ENCODE peak calls at places on chromosomes 13 and 19, in ten cellular contexts. Y is DMS53, O is BE2C, K is nephron progenitor cell, N is SK-MEL-5, H is NCI-H1105, Z is kidney tubule cell, E is aorta, U is ELR, S is AG04450. V is an unnamed sample.

GRCh38 chr13:93151277-93151676 is 75.3 kb upstream of the GPC6 start:
- DNase-seq in Y (no peak), O (no peak), K (no peak), N (peak; percentile 79), H (no peak), Z (peak; percentile 69), E (no peak), U (peak; percentile 34), S (peak; percentile 60), V (peak; percentile 91)

GRCh38 chr19:21878646-21879045 is 42.7 kb upstream of the ZNF43 start:
- DNase-seq in Y (no peak), O (no peak), K (no peak), N (no peak), H (no peak), Z (no peak), E (no peak), U (no peak), S (no peak), V (no peak)

GRCh38 chr19:6161271-6161850 is 25.9 kb downstream of the ACSBG2 start:
- DNase-seq in Y (peak; percentile 37), O (peak; percentile 16), K (peak; percentile 17), N (peak; percentile 45), H (no peak), Z (peak; percentile 2), E (no peak), U (peak; percentile 19), S (no peak), V (no peak)

GRCh38 chr13:41614671-41615519 is 157.5 kb downstream of the RGCC start:
- DNase-seq in Y (peak; percentile 36), O (no peak), K (no peak), N (no peak), H (no peak), Z (no peak), E (no peak), U (peak; percentile 10), S (no peak), V (no peak)

GRCh38 chr19:39325778-39326680 is 5.4 kb upstream of the LRFN1 start:
- DNase-seq in Y (peak; percentile 48), O (peak; percentile 49), K (no peak), N (peak; percentile 37), H (no peak), Z (no peak), E (peak; percentile 16), U (no peak), S (no peak), V (no peak)

GRCh38 chr13:21297452-21297851 is 121.0 kb downstream of the MRPL57 start:
- DNase-seq in Y (peak; percentile 61), O (no peak), K (no peak), N (peak; percentile 23), H (no peak), Z (peak; percentile 8), E (no peak), U (peak; percentile 36), S (no peak), V (peak; percentile 2)

GRCh38 chr19:655691-656090 is 7.3 kb downstream of the RNF126 start:
- DNase-seq in Y (no peak), O (no peak), K (no peak), N (no peak), H (no peak), Z (no peak), E (no peak), U (no peak), S (no peak), V (no peak)

GRCh38 chr19:16449330-16449961 is 22.3 kb downstream of the EPS15L1 start:
- DNase-seq in Y (no peak), O (no peak), K (no peak), N (no peak), H (no peak), Z (peak; percentile 49), E (no peak), U (peak; percentile 55), S (no peak), V (no peak)

GRCh38 chr13:32881792-32882175 is 134.4 kb upstream of the KL start:
- DNase-seq in Y (peak; percentile 45), O (no peak), K (no peak), N (no peak), H (peak; percentile 75), Z (peak; percentile 38), E (no peak), U (no peak), S (no peak), V (peak; percentile 47)

GRCh38 chr13:44128522-44128921 is 245.1 kb upstream of the SERP2 start:
- DNase-seq in Y (no peak), O (no peak), K (no peak), N (no peak), H (no peak), Z (no peak), E (no peak), U (no peak), S (no peak), V (no peak)

GRCh38 chr13:48571121-48571901 is 38.4 kb upstream of the RCBTB2 start:
- DNase-seq in Y (no peak), O (no peak), K (no peak), N (peak; percentile 37), H (no peak), Z (peak; percentile 17), E (no peak), U (peak; percentile 39), S (peak; percentile 56), V (peak; percentile 61)

GRCh38 chr13:24348797-24349515 is 39.6 kb downstream of the C1QTNF9 start:
- DNase-seq in Y (peak; percentile 91), O (no peak), K (no peak), N (no peak), H (peak; percentile 35), Z (peak; percentile 93), E (no peak), U (peak; percentile 30), S (no peak), V (peak; percentile 89)

GRCh38 chr19:38559428-38560401 is 58.0 kb downstream of the MAP4K1 start:
- DNase-seq in Y (no peak), O (no peak), K (no peak), N (no peak), H (no peak), Z (peak; percentile 60), E (no peak), U (peak; percentile 42), S (no peak), V (peak; percentile 78)

GRCh38 chr13:27359203-27359821 is 65.1 kb upstream of the GTF3A start:
- DNase-seq in Y (peak; percentile 84), O (peak; percentile 75), K (peak; percentile 75), N (peak; percentile 73), H (peak; percentile 17), Z (peak; percentile 61), E (peak; percentile 72), U (peak; percentile 69), S (peak; percentile 54), V (peak; percentile 46)

GRCh38 chr13:52975969-52976368 is 52.6 kb upstream of the OLFM4 start:
- DNase-seq in Y (no peak), O (no peak), K (no peak), N (no peak), H (no peak), Z (no peak), E (no peak), U (no peak), S (no peak), V (no peak)

GRCh38 chr19:48489608-48490216 is 20.5 kb downstream of the CYTH2 start:
- DNase-seq in Y (peak; percentile 81), O (peak; percentile 81), K (peak; percentile 90), N (peak; percentile 68), H (peak; percentile 59), Z (peak; percentile 78), E (peak; percentile 82), U (peak; percentile 66), S (no peak), V (peak; percentile 30)

GRCh38 chr19:2045501-2046045 is 5.5 kb downstream of the MKNK2 start:
- DNase-seq in Y (no peak), O (no peak), K (no peak), N (no peak), H (no peak), Z (no peak), E (peak; percentile 53), U (no peak), S (no peak), V (no peak)

GRCh38 chr19:45200614-45201013 is 22.0 kb downstream of the BLOC1S3 start:
- DNase-seq in Y (peak; percentile 26), O (peak; percentile 51), K (peak; percentile 59), N (peak; percentile 78), H (no peak), Z (no peak), E (no peak), U (peak; percentile 48), S (no peak), V (no peak)

GRCh38 chr13:113951246-113951999 is 22.5 kb downstream of the C13orf46 start:
- DNase-seq in Y (peak; percentile 77), O (peak; percentile 80), K (peak; percentile 74), N (peak; percentile 84), H (no peak), Z (peak; percentile 81), E (peak; percentile 93), U (peak; percentile 74), S (no peak), V (peak; percentile 40)

GRCh38 chr19:49807174-49807830 is 5.8 kb downstream of the FUZ start:
- DNase-seq in Y (peak; percentile 22), O (no peak), K (no peak), N (no peak), H (no peak), Z (no peak), E (no peak), U (no peak), S (no peak), V (no peak)

GRCh38 chr19:54160948-54161347 is 1.4 kb upstream of the LENG1 start:
- DNase-seq in Y (peak; percentile 74), O (no peak), K (no peak), N (no peak), H (no peak), Z (peak; percentile 19), E (no peak), U (no peak), S (no peak), V (no peak)

GRCh38 chr13:33931397-33931987 is 113.5 kb downstream of the RFC3 start:
- DNase-seq in Y (peak; percentile 83), O (peak; percentile 64), K (peak; percentile 11), N (peak; percentile 85), H (no peak), Z (peak; percentile 53), E (no peak), U (peak; percentile 73), S (no peak), V (peak; percentile 43)

GRCh38 chr13:46961719-46962118 is 64.9 kb upstream of the HTR2A start:
- DNase-seq in Y (peak; percentile 82), O (no peak), K (no peak), N (peak; percentile 47), H (no peak), Z (peak; percentile 78), E (no peak), U (peak; percentile 89), S (no peak), V (peak; percentile 86)

GRCh38 chr19:39083983-39084731 is at the start of gene ACP7:
- DNase-seq in Y (no peak), O (no peak), K (peak; percentile 37), N (no peak), H (peak; percentile 13), Z (no peak), E (no peak), U (peak; percentile 33), S (no peak), V (no peak)

GRCh38 chr19:2989236-2989946 is 12.0 kb downstream of the TLE6 start:
- DNase-seq in Y (no peak), O (no peak), K (no peak), N (no peak), H (no peak), Z (no peak), E (no peak), U (no peak), S (no peak), V (no peak)

V was measured in renal cortical epithelial cell.